ENCODE peak calls at places on chromosomes 11 and 22, in seven cellular contexts. L, I, F, E, X, D and U are unnamed samples.

GRCh38 chr11:85835729-85836128 is 19.5 kb upstream of the CCDC83 start:
- DNase-seq in F (no peak), X (no peak), D (no peak), I (no peak), L (no peak), E (no peak), U (no peak)

GRCh38 chr11:13120691-13121090 is 111.6 kb downstream of the RASSF10 start:
- DNase-seq in F (no peak), E (no peak), D (peak), L (no peak), X (no peak), I (no peak), U (no peak)

GRCh38 chr22:43042101-43042780 is 27.3 kb upstream of the PACSIN2 start:
- DNase-seq in L (no peak), D (no peak), F (no peak), I (no peak), X (no peak), E (no peak), U (no peak)

GRCh38 chr22:18000441-18001039 is 23.8 kb downstream of the MICAL3 start:
- DNase-seq in D (peak), F (no peak), E (peak), I (peak), X (peak), L (no peak), U (no peak)

GRCh38 chr22:47515384-47516125 is 753.1 kb downstream of the TBC1D22A start:
- DNase-seq in E (no peak), D (no peak), F (no peak), L (no peak), X (no peak), I (no peak), U (no peak)

GRCh38 chr11:77400306-77400705 is 73.6 kb downstream of the PAK1 start:
- DNase-seq in X (no peak), I (no peak), L (no peak), D (no peak), E (no peak), F (no peak), U (no peak)

GRCh38 chr11:45899448-45900174 is 7.5 kb downstream of the FREY1 start:
- DNase-seq in X (peak), L (peak), F (peak), D (peak), E (peak), I (peak), U (peak)

GRCh38 chr11:37141707-37142106 is 543.7 kb upstream of the RAG2 start:
- DNase-seq in D (no peak), X (no peak), E (no peak), I (no peak), L (no peak), F (no peak), U (no peak)

GRCh38 chr22:23098718-23099524 is 28.6 kb downstream of the GNAZ start:
- DNase-seq in D (no peak), F (no peak), X (no peak), I (no peak), L (no peak), E (no peak), U (no peak)

GRCh38 chr11:1234054-1234720 is 11.3 kb downstream of the MUC5B start:
- DNase-seq in I (no peak), E (no peak), F (no peak), L (no peak), X (peak), D (no peak), U (no peak)

GRCh38 chr11:131025020-131025419 is 108.7 kb upstream of the SNX19 start:
- DNase-seq in F (no peak), E (no peak), X (no peak), I (no peak), D (peak), L (no peak), U (no peak)

GRCh38 chr11:101880208-101880607 is 34.6 kb upstream of the CEP126 start:
- DNase-seq in F (no peak), D (peak), I (no peak), E (no peak), X (no peak), L (no peak), U (no peak)

GRCh38 chr22:50296658-50297490 is 10.6 kb downstream of the PLXNB2 start:
- DNase-seq in D (no peak), I (no peak), E (no peak), F (no peak), X (no peak), L (no peak), U (no peak)
- TF ChIP-seq CTCF in D (no peak), I (no peak), E (no peak), F (no peak), X (no peak), L (no peak), U (no peak)

DNA sequence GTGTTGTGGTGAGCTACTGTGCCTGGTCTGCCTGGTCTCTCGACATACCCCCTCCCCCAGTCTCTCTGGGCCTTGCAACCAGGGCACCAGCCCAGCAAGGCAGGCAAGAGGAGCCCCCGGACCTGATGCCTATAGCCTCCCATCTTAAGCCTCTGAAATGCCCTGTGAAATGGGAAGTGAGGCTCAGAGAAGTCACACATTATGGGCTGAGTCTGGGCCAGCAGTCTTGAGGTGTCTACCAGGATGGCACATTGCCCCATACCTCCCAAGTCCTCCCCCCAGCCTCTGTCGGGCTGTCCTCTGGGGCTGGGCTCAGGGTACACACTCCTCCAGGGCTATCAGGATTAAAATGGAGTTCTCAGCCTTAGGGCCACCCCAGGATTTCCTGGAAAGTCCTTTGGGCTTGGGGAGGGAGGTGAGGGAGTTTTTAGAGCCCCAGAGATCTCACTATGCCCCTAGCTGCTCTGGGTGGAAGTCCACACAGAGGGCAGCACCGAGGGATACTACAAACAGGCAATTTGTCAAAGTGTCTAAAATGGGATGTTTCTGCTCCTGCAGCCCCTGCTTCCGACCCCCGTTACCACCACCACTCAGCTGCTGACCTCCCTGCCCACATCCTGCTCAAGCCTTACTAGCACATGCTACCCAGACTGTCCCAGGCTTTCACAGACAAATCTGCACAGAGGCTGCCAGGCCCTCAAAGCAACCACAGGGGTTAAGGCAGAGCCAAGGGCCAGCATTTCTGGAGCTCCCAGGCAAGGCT is 3.1 kb upstream of the SH3BP1 start:
- DNase-seq in L (no peak), I (no peak), D (peak), X (no peak), F (no peak), E (no peak), U (no peak)
- TF ChIP-seq CTCF in L (no peak), I (no peak), D (peak), X (no peak), F (no peak), E (no peak), U (no peak)

DNA sequence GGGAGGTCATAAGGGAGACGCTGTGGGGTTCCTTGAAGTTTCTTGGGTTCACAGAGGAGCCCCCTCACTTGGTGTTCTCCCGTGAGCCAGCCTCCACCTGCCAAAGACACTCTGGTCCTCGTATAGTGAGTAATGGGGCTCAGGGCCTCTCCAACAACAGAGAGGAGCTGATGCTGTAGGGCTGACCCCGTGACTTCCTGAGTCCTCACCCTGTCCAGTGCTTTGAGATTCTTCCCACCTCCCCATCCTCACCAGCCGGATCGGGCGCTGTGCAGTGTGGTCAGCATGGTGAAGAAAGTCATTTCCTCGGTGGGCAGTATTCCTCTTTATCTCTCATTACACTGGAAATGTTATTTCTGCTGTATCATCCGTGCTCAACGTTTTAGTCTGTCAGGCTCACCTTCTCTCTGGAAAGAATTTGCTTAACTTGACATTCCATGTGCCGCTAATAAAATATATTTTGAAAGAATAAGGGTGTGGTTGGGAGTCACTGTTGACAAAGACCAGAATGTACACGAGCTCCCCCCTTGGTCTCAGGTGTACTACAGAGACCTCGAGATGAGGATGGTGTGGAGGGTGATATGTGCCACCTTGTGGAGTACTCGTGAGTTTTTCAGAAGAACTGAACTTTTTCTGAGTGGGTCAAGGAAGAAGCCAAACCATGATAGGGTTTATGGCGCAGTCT is 25.7 kb upstream of the SCGB1A1 start:
- DNase-seq in X (no peak), E (no peak), L (no peak), I (no peak), D (no peak), F (no peak), U (no peak)
- TF ChIP-seq CTCF in X (no peak), E (peak), L (peak), I (peak), D (peak), F (no peak), U (no peak)

GRCh38 chr11:3346587-3346986 is 32.4 kb downstream of the ZNF195 start:
- DNase-seq in F (no peak), X (no peak), L (no peak), E (no peak), I (no peak), D (no peak), U (no peak)

GRCh38 chr11:3344775-3345174 is 34.2 kb downstream of the ZNF195 start:
- DNase-seq in F (no peak), X (no peak), E (no peak), I (no peak), L (no peak), D (no peak), U (no peak)

GRCh38 chr11:3347127-3347526 is 31.8 kb downstream of the ZNF195 start:
- DNase-seq in F (no peak), X (no peak), D (no peak), I (no peak), L (no peak), E (no peak), U (no peak)

GRCh38 chr11:3344327-3344726 is 34.6 kb downstream of the ZNF195 start:
- DNase-seq in L (no peak), F (no peak), I (no peak), E (no peak), D (no peak), X (no peak), U (no peak)

DNA sequence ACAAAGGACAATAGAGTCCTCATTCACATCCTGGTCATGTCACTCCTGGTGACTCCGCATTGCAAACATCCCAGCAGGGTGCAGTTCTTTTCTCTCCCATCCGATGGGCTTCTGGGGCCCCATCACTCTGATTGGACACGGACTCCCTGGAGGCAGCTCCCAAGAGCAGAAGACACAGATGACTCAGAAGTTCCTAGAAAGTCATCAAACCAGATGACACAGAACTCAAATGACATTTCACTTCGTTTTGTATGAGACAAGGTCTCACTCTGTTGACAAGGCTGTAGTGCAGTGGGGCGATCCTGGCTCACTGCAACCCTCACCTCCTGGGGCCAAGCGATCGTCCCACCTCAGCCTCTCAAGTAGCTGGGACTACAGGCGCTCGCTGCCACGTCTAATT is 33.2 kb downstream of the ZNF195 start:
- DNase-seq in E (no peak), F (no peak), I (no peak), L (no peak), D (no peak), X (no peak), U (no peak)
- TF ChIP-seq CTCF in E (no peak), F (no peak), I (no peak), L (no peak), D (no peak), X (no peak), U (no peak)

GRCh38 chr11:14650064-14650463 is 6.5 kb downstream of the PDE3B start:
- DNase-seq in E (no peak), I (no peak), L (no peak), D (no peak), F (no peak), X (no peak), U (no peak)
- TF ChIP-seq CTCF in E (no peak), I (no peak), L (no peak), D (no peak), F (no peak), X (no peak), U (no peak)

GRCh38 chr11:127471662-127472061 is 471.1 kb upstream of the KIRREL3 start:
- DNase-seq in E (no peak), D (no peak), X (no peak), L (no peak), F (no peak), I (no peak), U (no peak)

GRCh38 chr11:127474735-127475134 is 474.2 kb upstream of the KIRREL3 start:
- DNase-seq in E (no peak), L (no peak), D (no peak), F (no peak), I (no peak), X (no peak), U (no peak)

GRCh38 chr11:127470485-127470884 is 469.9 kb upstream of the KIRREL3 start:
- DNase-seq in L (no peak), F (no peak), X (no peak), I (no peak), D (no peak), E (no peak), U (no peak)
- TF ChIP-seq CTCF in L (no peak), F (peak), X (no peak), I (no peak), D (peak), E (peak), U (no peak)

DNA sequence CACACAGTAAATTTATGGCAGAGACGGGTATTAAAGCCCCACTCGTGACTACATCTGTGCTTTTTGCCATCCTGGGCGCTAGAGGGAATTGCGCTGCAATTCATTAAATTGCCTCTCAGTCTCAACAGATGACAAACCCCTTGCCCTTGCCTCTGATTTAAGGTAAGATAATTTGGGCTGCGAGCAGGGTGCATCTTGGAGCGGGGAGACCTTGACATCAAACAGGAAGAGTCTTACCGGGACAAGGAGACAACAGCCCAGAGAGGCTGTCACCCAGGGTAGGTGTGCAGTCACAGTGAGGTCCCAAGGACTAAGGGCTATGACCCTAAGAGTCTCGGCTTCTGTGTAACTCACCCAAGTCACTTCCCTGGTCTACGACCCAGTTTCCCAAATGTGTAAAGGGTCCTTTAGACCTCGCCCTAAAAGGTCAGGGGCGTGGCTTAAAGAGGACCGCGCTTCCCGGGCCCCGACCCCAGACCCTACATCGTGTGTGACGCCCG is 427 bp upstream of the TOM1 start:
- DNase-seq in D (peak), F (no peak), E (no peak), I (no peak), X (peak), L (peak), U (no peak)
- TF ChIP-seq CTCF in D (no peak), F (no peak), E (no peak), I (no peak), X (peak), L (peak), U (no peak)

DNA sequence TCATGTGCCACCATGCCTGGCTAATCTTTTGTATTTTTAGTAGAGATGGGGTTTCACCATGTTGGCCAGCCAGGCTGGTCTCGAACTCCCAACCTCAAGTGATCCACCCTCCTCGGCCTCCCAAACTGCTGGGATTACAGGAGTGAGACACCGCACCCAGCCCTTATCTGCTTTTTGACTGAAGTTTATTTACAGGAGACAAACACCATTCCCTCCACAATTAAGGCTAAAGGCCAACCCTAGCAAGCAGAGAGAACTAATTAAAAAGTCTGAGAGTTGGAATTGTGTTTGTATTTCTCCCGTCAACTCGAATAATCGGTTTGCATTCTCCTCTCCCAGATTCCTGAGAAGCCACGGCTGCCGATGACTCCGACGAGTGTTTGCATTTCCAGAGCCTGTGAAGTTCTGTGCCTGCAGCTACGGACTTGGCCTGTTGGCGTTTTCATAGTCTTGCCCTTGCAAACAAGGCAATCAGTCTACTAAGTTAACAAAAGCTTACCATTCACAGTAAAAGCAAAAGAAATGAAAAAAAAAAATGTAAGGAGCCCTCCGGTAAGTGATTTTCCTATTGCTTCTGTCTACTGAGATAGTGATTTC is 73.3 kb upstream of the NUP50 start:
- DNase-seq in D (peak), L (no peak), F (no peak), I (no peak), X (no peak), E (peak), U (no peak)
- TF ChIP-seq CTCF in D (no peak), L (no peak), F (no peak), I (no peak), X (no peak), E (peak), U (no peak)